ENCODE peak calls at places on chromosomes 3 and 15, in five cellular contexts. Q is A549; G is CD8-positive, alpha-beta T cell; X is upper lobe of left lung; V is OCI-LY7. H is an unnamed sample. For H3K4me1, the result is how much of the 10 kb centered on the place peaks cover.

GRCh38 chr3:133836497-133837158 is 31.0 kb downstream of the SRPRB start:
- DNase-seq in Q (no peak), G (no peak), X (no peak), V (no peak), H (no peak)

GRCh38 chr15:38217788-38218609 is 34.6 kb upstream of the SPRED1 start:
- DNase-seq in Q (no peak), G (no peak), X (peak), V (no peak), H (no peak)

GRCh38 chr15:44308415-44308814 is 19.9 kb downstream of the GOLM2 start:
- DNase-seq in Q (no peak), G (no peak), X (no peak), V (peak), H (no peak)

GRCh38 chr15:52020253-52021085 is 1.4 kb downstream of the MAPK6 start:
- DNase-seq in Q (no peak), G (no peak), X (no peak), V (peak), H (no peak)

GRCh38 chr15:79953951-79954444 is 17.0 kb downstream of the BCL2A1 start:
- DNase-seq in Q (no peak), G (no peak), X (no peak), V (peak), H (no peak)

GRCh38 chr3:182124187-182124586 is 412.5 kb downstream of the SOX2 start:
- DNase-seq in Q (no peak), G (no peak), X (no peak), V (no peak), H (no peak)

GRCh38 chr3:10614160-10614559 is 108.8 kb upstream of the ATP2B2 start:
- DNase-seq in Q (no peak), G (no peak), X (no peak), V (no peak), H (no peak)

GRCh38 chr3:196335469-196335868 is 2.7 kb downstream of the TM4SF19 start:
- DNase-seq in Q (no peak), G (no peak), X (no peak), V (no peak), H (no peak)

GRCh38 chr3:177211503-177212277 is 14.4 kb upstream of the TBL1XR1 start:
- DNase-seq in Q (no peak), G (no peak), X (peak), V (no peak), H (no peak)

GRCh38 chr3:14537590-14538450 is 2.3 kb downstream of the GRIP2 start:
- DNase-seq in Q (peak), G (no peak), X (no peak), V (peak), H (no peak)

GRCh38 chr3:150449169-150449721 is 41.1 kb downstream of the TSC22D2 start:
- DNase-seq in Q (no peak), G (no peak), X (no peak), V (no peak), H (no peak)

GRCh38 chr3:181712505-181713299 is 977 bp downstream of the SOX2 start:
- DNase-seq in Q (no peak), G (no peak), X (no peak), V (peak), H (no peak)

GRCh38 chr3:58206406-58207011 is 4.3 kb downstream of the DNASE1L3 start:
- DNase-seq in Q (peak), G (no peak), X (no peak), V (no peak), H (no peak)

GRCh38 chr3:155871746-155872158 is 1.3 kb downstream of the GMPS start:
- DNase-seq in Q (no peak), G (no peak), X (no peak), V (no peak), H (no peak)

GRCh38 chr15:63048986-63049665 is 6.6 kb downstream of the TPM1 start:
- DNase-seq in Q (no peak), G (peak), X (peak), V (peak), H (peak)

GRCh38 chr3:192422321-192422997 is 304.9 kb downstream of the FGF12 start:
- DNase-seq in Q (no peak), G (no peak), X (no peak), V (no peak), H (no peak)

GRCh38 chr15:50925281-50925680 is 16.8 kb downstream of the AP4E1 start:
- DNase-seq in Q (no peak), G (no peak), X (no peak), V (no peak), H (no peak)

GRCh38 chr3:153285194-153285641 is 123.2 kb downstream of the RAP2B start:
- DNase-seq in Q (no peak), G (no peak), X (no peak), V (no peak), H (no peak)

GRCh38 chr15:48472756-48473155 is 141.5 kb downstream of the DUT start:
- DNase-seq in Q (no peak), G (no peak), X (no peak), V (no peak), H (no peak)

GRCh38 chr15:100338971-100339444 is 2.8 kb downstream of the ADAMTS17 start:
- DNase-seq in Q (peak), G (peak), X (peak), V (peak), H (no peak)

GRCh38 chr15:29456255-29456654 is 186.6 kb upstream of the NSMCE3 start:
- DNase-seq in Q (no peak), G (no peak), X (no peak), V (no peak), H (no peak)

GRCh38 chr15:43912991-43913927 is 86.5 kb downstream of the WDR76 start:
- DNase-seq in Q (peak), G (no peak), X (no peak), V (no peak), H (no peak)

GRCh38 chr3:183502237-183502636 is 53.3 kb downstream of the KLHL6 start:
- DNase-seq in Q (no peak), G (no peak), X (no peak), V (no peak), H (no peak)

GRCh38 chr3:112013058-112013783 is 14.5 kb downstream of the TAGLN3 start:
- DNase-seq in Q (peak), G (peak), X (peak), V (peak), H (peak)

GRCh38 chr3:123246846-123247245 is 45.1 kb downstream of the SEC22A start:
- DNase-seq in Q (no peak), G (no peak), X (no peak), V (no peak), H (no peak)

GRCh38 chr15:63514533-63514943 is 10.1 kb downstream of the USP3 start:
- DNase-seq in Q (peak), G (no peak), X (peak), V (no peak), H (no peak)

GRCh38 chr15:29698030-29698701 is 124.1 kb downstream of the TJP1 start:
- DNase-seq in Q (peak), G (no peak), X (no peak), V (no peak), H (no peak)

GRCh38 chr3:36206936-36207620 is 173.2 kb upstream of the STAC start:
- DNase-seq in Q (no peak), G (no peak), X (no peak), V (no peak), H (no peak)

GRCh38 chr3:46467562-46467961 is 2.9 kb upstream of the LTF start:
- DNase-seq in Q (no peak), G (no peak), X (no peak), V (no peak), H (peak)

GRCh38 chr3:149462653-149463052 is 11.8 kb upstream of the TM4SF4 start:
- DNase-seq in Q (no peak), G (no peak), X (no peak), V (no peak), H (no peak)

GRCh38 chr3:28780480-28780879 is 431.9 kb upstream of the AZI2 start:
- DNase-seq in Q (no peak), G (no peak), X (no peak), V (no peak), H (no peak)

GRCh38 chr3:193869221-193870201 is 266.4 kb upstream of the HES1 start:
- DNase-seq in Q (peak), G (no peak), X (no peak), V (no peak), H (no peak)

GRCh38 chr3:10552631-10552943 is 47.2 kb upstream of the ATP2B2 start:
- DNase-seq in Q (no peak), G (no peak), X (no peak), V (no peak), H (no peak)

GRCh38 chr15:78418239-78418638 is 19.8 kb upstream of the IREB2 start:
- DNase-seq in Q (no peak), G (no peak), X (no peak), V (no peak), H (no peak)

GRCh38 chr15:40340038-40340739 is 550 bp downstream of the CCDC9B start:
- DNase-seq in Q (no peak), G (no peak), X (peak), V (no peak), H (no peak)

GRCh38 chr15:101522091-101522490 is 32.6 kb upstream of the PCSK6 start:
- DNase-seq in Q (no peak), G (no peak), X (no peak), V (no peak), H (no peak)

GRCh38 chr15:51342249-51342999 is 969 bp downstream of the GLDN start:
- DNase-seq in Q (no peak), G (no peak), X (no peak), V (no peak), H (no peak)

GRCh38 chr3:48347500-48347899 is 14.0 kb upstream of the SPINK8 start:
- DNase-seq in Q (no peak), G (no peak), X (no peak), V (no peak), H (no peak)

GRCh38 chr3:49327485-49327884 is 12.4 kb downstream of the USP4 start:
- DNase-seq in Q (no peak), G (no peak), X (no peak), V (no peak), H (no peak)

DNA sequence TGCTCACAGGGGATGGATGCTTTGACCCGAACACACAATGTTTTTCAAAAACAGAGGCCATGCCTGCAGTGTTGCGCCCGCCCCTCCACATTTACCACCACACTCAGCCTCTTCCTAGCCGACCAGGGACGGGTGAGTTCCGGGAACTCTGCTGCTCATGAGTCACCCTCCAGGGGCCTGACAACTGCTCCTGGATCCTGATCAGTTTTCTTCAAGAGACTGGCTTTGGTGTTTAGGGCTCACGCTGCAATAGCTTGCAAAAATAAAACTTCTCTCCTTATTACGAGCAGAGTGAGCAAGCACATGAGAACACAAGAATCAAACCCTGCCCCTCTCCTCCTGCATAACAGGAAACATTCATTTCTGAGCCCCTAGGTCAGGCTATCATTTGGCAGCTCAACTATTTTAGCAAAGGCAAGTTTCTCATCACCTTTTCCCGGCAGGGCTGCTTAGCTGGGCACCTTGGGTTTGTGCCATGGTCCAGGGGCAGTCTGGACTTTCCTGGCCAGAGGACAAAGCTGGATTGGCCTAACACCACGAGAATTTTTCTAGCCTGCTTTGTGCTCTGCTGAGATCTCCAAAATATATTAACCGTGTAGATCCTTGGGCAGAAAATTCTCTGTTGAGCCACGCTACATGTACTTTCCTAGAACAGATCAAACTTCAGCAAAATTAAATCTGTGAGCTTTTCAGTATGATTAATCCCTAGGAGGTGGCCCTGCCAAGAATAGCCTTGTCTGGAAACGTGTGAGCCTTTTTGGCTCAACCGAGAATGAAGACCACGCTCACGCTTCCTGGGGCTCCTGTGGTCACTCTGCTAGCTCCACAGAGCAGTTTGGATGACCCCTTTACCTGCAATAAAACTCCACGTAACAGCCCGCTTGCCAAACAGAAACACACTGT is 52.7 kb upstream of the SPATA12 start:
- DNase-seq in Q (peak), G (no peak), X (peak), V (no peak), H (peak)
- TF ChIP-seq CTCF in Q (no peak), G (no peak), X (no peak), V (no peak), H (no peak)

GRCh38 chr3:69838217-69838616 is 99.0 kb downstream of the MITF start:
- DNase-seq in Q (no peak), G (no peak), X (no peak), V (no peak), H (no peak)

GRCh38 chr3:69833591-69833990 is 94.3 kb downstream of the MITF start:
- DNase-seq in Q (no peak), G (no peak), X (no peak), V (no peak), H (no peak)

GRCh38 chr3:69842789-69843188 is 103.5 kb downstream of the MITF start:
- DNase-seq in Q (no peak), G (no peak), X (no peak), V (no peak), H (no peak)

GRCh38 chr3:69838696-69839515 is 99.6 kb downstream of the MITF start:
- DNase-seq in Q (no peak), G (no peak), X (no peak), V (no peak), H (no peak)
- H3K27ac ChIP-seq in Q (peak), G (no peak), X (no peak), V (no peak), H (no peak)

DNA sequence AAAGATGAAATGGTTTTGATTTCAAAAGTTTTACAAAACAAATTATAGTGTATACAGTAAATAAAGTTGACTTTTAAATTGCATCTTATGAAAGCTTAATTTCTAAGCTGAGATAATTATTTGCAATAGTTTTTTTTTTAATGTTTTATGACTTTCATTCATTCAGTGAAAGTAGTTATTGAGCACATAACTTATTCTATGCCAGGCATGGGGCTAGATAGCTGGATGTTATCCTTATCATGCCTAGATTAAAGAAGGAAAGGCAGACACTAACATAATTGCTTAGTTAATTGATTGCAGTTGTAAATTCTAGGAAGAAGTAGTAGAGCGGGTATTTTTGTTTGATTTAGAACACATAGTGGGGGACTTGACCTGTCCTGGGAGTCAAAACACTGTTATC is 92.4 kb downstream of the FNDC3B start:
- DNase-seq in Q (no peak), G (no peak), X (no peak), V (no peak), H (no peak)
- H3K4me1 ChIP-seq in Q (half or more), G (under half), X (half or more), V (under half), H (half or more)

GRCh38 chr15:25136119-25136518 is 181.3 kb downstream of the SNRPN start:
- DNase-seq in Q (no peak), G (no peak), X (no peak), V (peak), H (no peak)
- TF ChIP-seq CTCF in Q (no peak), G (no peak), X (no peak), V (peak), H (no peak)

DNA sequence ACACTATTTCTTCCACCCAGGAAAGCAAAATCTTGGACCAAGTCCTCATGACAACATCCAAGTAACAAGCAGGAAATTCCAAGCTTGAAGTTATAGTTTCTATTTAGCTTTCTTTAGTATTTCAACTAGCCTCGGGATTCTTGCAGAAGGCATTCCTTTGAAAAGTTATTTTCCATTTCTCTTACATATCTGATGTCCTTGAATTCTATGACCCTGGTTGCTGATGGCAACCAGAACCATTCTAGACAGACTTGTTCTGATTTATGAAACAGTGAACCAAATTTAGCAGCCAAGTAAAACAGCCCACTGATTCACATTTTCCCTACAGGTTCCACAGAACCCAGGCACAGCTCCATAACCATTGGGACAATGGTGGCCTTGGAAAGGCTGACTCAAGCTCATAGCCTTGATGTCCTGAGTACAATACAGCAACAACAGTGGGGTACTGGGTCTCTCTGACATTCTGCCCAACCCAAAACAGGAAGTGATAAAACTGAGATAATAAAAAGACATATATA is 26.4 kb downstream of the P3H2 start:
- DNase-seq in Q (no peak), G (no peak), X (no peak), V (no peak), H (no peak)
- H3K27ac ChIP-seq in Q (peak), G (no peak), X (no peak), V (no peak), H (no peak)

DNA sequence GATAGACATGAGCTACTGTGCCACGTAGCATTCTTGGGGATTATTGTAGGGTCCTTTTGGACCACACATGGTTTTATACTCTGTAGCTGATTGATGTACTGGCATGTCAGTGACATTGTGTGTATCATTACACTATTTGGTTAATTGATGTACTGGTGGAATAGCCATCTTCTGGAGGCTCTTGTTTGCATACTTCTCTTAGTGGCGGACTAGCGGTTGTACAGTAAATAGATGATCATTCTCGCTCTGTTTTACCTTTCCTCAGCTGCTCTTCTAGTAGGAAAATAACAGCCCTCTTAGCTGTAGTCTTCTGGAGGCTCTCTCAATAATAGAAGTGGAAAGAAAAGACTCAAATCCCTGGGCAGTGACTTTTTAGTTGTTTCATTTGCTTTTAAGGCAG is 24.8 kb downstream of the IGF1R start:
- DNase-seq in Q (no peak), G (no peak), X (no peak), V (no peak), H (no peak)
- H3K4me1 ChIP-seq in Q (half or more), G (under half), X (half or more), V (under half), H (under half)